ENCODE peak calls at places on chromosomes 1 and 21, in ten cellular contexts. F, I, Y, P, R, E, A, L, C and O are unnamed samples.

GRCh38 chr1:56285554-56286402 is 293.6 kb downstream of the PLPP3 start:
- DNase-seq in E (no peak), R (no peak), C (no peak), P (peak), I (no peak), A (no peak), F (no peak), L (no peak), Y (no peak), O (no peak)

GRCh38 chr1:151284013-151284577 is 2.0 kb downstream of the ZNF687 start:
- DNase-seq in R (no peak), F (no peak), P (no peak), L (no peak), C (no peak), E (no peak), A (no peak), I (no peak), Y (no peak), O (no peak)

GRCh38 chr1:48182441-48182840 is 40.1 kb upstream of the SLC5A9 start:
- DNase-seq in R (no peak), E (no peak), I (no peak), C (no peak), A (no peak), F (peak), Y (no peak), L (no peak), P (no peak), O (peak)

GRCh38 chr1:201279313-201279712 is 4.0 kb upstream of the PKP1 start:
- DNase-seq in R (peak), F (no peak), A (no peak), E (no peak), I (no peak), C (no peak), P (no peak), Y (no peak), L (no peak), O (no peak)

GRCh38 chr1:86537928-86538695 is 8.8 kb upstream of the CLCA4 start:
- DNase-seq in P (no peak), A (no peak), R (peak), I (no peak), L (no peak), E (no peak), C (no peak), Y (no peak), F (no peak), O (no peak)

GRCh38 chr1:165355977-165356811 is at the start of gene LMX1A:
- DNase-seq in F (peak), A (no peak), C (no peak), I (no peak), L (no peak), Y (no peak), R (no peak), E (no peak), P (no peak), O (no peak)

GRCh38 chr1:21838359-21839157 is 26.5 kb downstream of the LDLRAD2 start:
- DNase-seq in F (no peak), Y (no peak), E (no peak), C (no peak), A (no peak), P (no peak), L (no peak), I (no peak), R (no peak), O (no peak)

GRCh38 chr1:28965271-28965870 is 51.0 kb downstream of the EPB41 start:
- DNase-seq in I (no peak), F (no peak), C (no peak), A (no peak), R (no peak), E (no peak), P (no peak), L (no peak), Y (peak), O (no peak)

GRCh38 chr1:6083801-6084467 is 38.2 kb downstream of the KCNAB2 start:
- DNase-seq in Y (no peak), R (peak), F (no peak), L (no peak), C (no peak), P (no peak), A (no peak), I (no peak), E (no peak), O (no peak)

GRCh38 chr1:7136166-7136953 is 351.1 kb downstream of the CAMTA1 start:
- DNase-seq in F (no peak), P (no peak), I (no peak), A (no peak), Y (no peak), L (no peak), E (no peak), R (peak), C (no peak), O (no peak)

GRCh38 chr1:235460768-235461167 is 43.5 kb downstream of the B3GALNT2 start:
- DNase-seq in R (no peak), E (no peak), L (no peak), Y (no peak), C (no peak), A (no peak), F (no peak), P (no peak), I (no peak), O (no peak)

GRCh38 chr21:15332572-15332971 is 267.8 kb upstream of the NRIP1 start:
- DNase-seq in L (no peak), E (no peak), I (no peak), Y (no peak), C (no peak), A (no peak), F (no peak), R (no peak), P (no peak), O (no peak)

GRCh38 chr1:6143392-6143791 is 36.7 kb downstream of the CHD5 start:
- DNase-seq in R (no peak), L (no peak), A (no peak), Y (no peak), F (no peak), C (no peak), I (no peak), E (no peak), P (no peak), O (no peak)

GRCh38 chr1:116374340-116375164 is 1.5 kb downstream of the ATP1A1 start:
- DNase-seq in L (no peak), Y (no peak), C (no peak), P (peak), A (no peak), R (no peak), I (peak), E (no peak), F (peak), O (peak)